ENCODE peak calls at places on chromosomes 11 and 22, in five cellular contexts. M is mesenteric fat pad; R is GM23248; D is BJ; V is activated naive CD4-positive, alpha-beta T cell. X is an unnamed sample.

GRCh38 chr11:78216571-78217287 is 28.0 kb downstream of the USP35 start:
- DNase-seq in R (peak), M (no peak), D (no peak), V (no peak), X (no peak)

GRCh38 chr11:45761659-45762058 is 43.3 kb upstream of the SLC35C1 start:
- DNase-seq in M (no peak), V (no peak), R (no peak), D (no peak), X (no peak)

GRCh38 chr11:64888406-64888757 is 10.0 kb upstream of the EHD1 start:
- DNase-seq in V (no peak), D (no peak), R (no peak), M (no peak), X (no peak)

GRCh38 chr11:67033661-67034166 is 10.8 kb downstream of the SYT12 start:
- DNase-seq in V (no peak), R (peak), M (no peak), D (peak), X (no peak)

GRCh38 chr22:49196046-49196511 is 631.6 kb downstream of the BRD1 start:
- DNase-seq in D (no peak), V (no peak), R (no peak), M (peak), X (peak)

GRCh38 chr22:27810566-27810965 is 9.0 kb upstream of the MN1 start:
- DNase-seq in R (peak), D (peak), M (no peak), V (no peak), X (no peak)

GRCh38 chr11:2096001-2096918 is 42.9 kb downstream of the IGF2 start:
- DNase-seq in M (peak), V (no peak), R (peak), D (peak), X (peak)

GRCh38 chr11:8867035-8867434 is 44.0 kb upstream of the AKIP1 start:
- DNase-seq in M (no peak), V (no peak), D (no peak), R (peak), X (no peak)

GRCh38 chr11:94449029-94449428 is 44.6 kb downstream of the MRE11 start:
- DNase-seq in R (peak), M (no peak), D (no peak), V (no peak), X (no peak)

GRCh38 chr11:92969293-92969633 is 188 bp upstream of the MTNR1B start:
- DNase-seq in V (no peak), M (no peak), D (no peak), R (no peak), X (no peak)

GRCh38 chr22:36362077-36362476 is 25.7 kb downstream of the MYH9 start:
- DNase-seq in R (no peak), D (no peak), V (no peak), M (no peak), X (no peak)

GRCh38 chr22:25048659-25049657 is 96.4 kb downstream of the KIAA1671 start:
- DNase-seq in M (no peak), D (no peak), R (peak), V (peak), X (no peak)

GRCh38 chr11:9787981-9788521 is 124.2 kb downstream of the SWAP70 start:
- DNase-seq in R (peak), D (peak), V (no peak), M (no peak), X (no peak)

GRCh38 chr11:57097149-57097548 is 84.6 kb upstream of the LRRC55 start:
- DNase-seq in R (no peak), D (no peak), M (no peak), V (no peak), X (no peak)